ENCODE peak calls at places on chromosome 1, in four cellular contexts. X is K562, V is A549, F is HepG2. D is an unnamed sample.

GRCh38 chr1:246220495-246221065 is 286.5 kb downstream of the SMYD3 start:
- DNase-seq in F (no peak), V (no peak), X (no peak), D (no peak)

GRCh38 chr1:241972703-241973375 is 15.3 kb downstream of the BECN2 start:
- DNase-seq in V (peak; percentile 24), F (peak; percentile 28), X (no peak), D (no peak)

GRCh38 chr1:84353665-84354064 is 44.6 kb upstream of the DNASE2B start:
- DNase-seq in X (no peak), V (no peak), F (no peak), D (no peak)

GRCh38 chr1:19468397-19468956 is 16.9 kb downstream of the CAPZB start:
- DNase-seq in F (peak; percentile 60), X (peak; percentile 70), V (peak; percentile 58), D (no peak)

GRCh38 chr1:43545686-43546387 is 15.2 kb downstream of the PTPRF start:
- DNase-seq in F (peak; percentile 98), V (peak; percentile 80), X (peak; percentile 73), D (peak; percentile 97)

GRCh38 chr1:234862360-234862943 is 252.5 kb upstream of the IRF2BP2 start:
- DNase-seq in F (peak; percentile 70), V (no peak), X (no peak), D (no peak)

GRCh38 chr1:92619466-92620189 is 132.9 kb upstream of the GFI1 start:
- DNase-seq in V (no peak), F (no peak), X (no peak), D (no peak)

GRCh38 chr1:151539321-151540020 is 638 bp upstream of the TUFT1 start:
- DNase-seq in V (peak; percentile 96), F (peak; percentile 83), X (peak; percentile 63), D (no peak)

GRCh38 chr1:154768456-154769125 is 101.5 kb downstream of the KCNN3 start:
- DNase-seq in V (no peak), X (no peak), F (no peak), D (no peak)

GRCh38 chr1:52927219-52928082 is at the start of gene SCP2:
- DNase-seq in F (peak; percentile 51), V (peak; percentile 60), X (peak; percentile 85), D (no peak)

GRCh38 chr1:87833158-87833557 is 504.5 kb downstream of the LMO4 start:
- DNase-seq in V (no peak), F (no peak), X (no peak), D (no peak)

GRCh38 chr1:151892190-151892589 is 17.1 kb downstream of the THEM4 start:
- DNase-seq in F (no peak), X (no peak), V (no peak), D (no peak)

GRCh38 chr1:7218210-7218832 is 433.1 kb downstream of the CAMTA1 start:
- DNase-seq in V (peak; percentile 58), F (peak; percentile 44), X (peak; percentile 70), D (peak; percentile 25)

GRCh38 chr1:233278621-233279020 is 16.9 kb downstream of the PCNX2 start:
- DNase-seq in V (no peak), F (no peak), X (no peak), D (no peak)

GRCh38 chr1:176187001-176187400 is 20.1 kb downstream of the COP1 start:
- DNase-seq in V (no peak), F (no peak), X (no peak), D (no peak)

GRCh38 chr1:94974224-94974623 is 47.3 kb upstream of the CNN3 start:
- DNase-seq in X (no peak), V (no peak), F (no peak), D (no peak)

GRCh38 chr1:110188116-110188618 is 21.9 kb upstream of the KCNC4 start:
- DNase-seq in F (no peak), V (no peak), X (no peak), D (no peak)

GRCh38 chr1:108010581-108010980 is 45.6 kb upstream of the VAV3 start:
- DNase-seq in F (no peak), X (no peak), V (no peak), D (no peak)

GRCh38 chr1:13732971-13733667 is 33.1 kb downstream of the PRDM2 start:
- DNase-seq in X (no peak), F (no peak), V (no peak), D (no peak)

GRCh38 chr1:167517535-167518330 is 596 bp downstream of the CD247 start:
- DNase-seq in V (no peak), F (no peak), X (peak; percentile 84), D (no peak)

GRCh38 chr1:99538618-99538956 is 107.3 kb upstream of the PALMD start:
- DNase-seq in X (no peak), V (no peak), F (no peak), D (no peak)

GRCh38 chr1:229987953-229988352 is 79.1 kb upstream of the GALNT2 start:
- DNase-seq in V (no peak), X (no peak), F (no peak), D (no peak)

GRCh38 chr1:36737767-36738166 is 255.1 kb upstream of the CSF3R start:
- DNase-seq in F (no peak), X (no peak), V (no peak), D (no peak)

GRCh38 chr1:43414634-43415223 is 25.0 kb downstream of the SZT2 start:
- DNase-seq in F (peak; percentile 62), V (peak; percentile 56), X (peak; percentile 89), D (peak; percentile 33)

GRCh38 chr1:40625076-40625475 is 40.4 kb downstream of the RIMS3 start:
- DNase-seq in F (peak; percentile 18), X (no peak), V (peak; percentile 10), D (no peak)

GRCh38 chr1:156677616-156678596 is 699 bp upstream of the NES start:
- DNase-seq in X (peak; percentile 74), V (peak; percentile 85), F (peak; percentile 72), D (peak; percentile 74)

GRCh38 chr1:243435824-243436223 is 180.0 kb downstream of the SDCCAG8 start:
- DNase-seq in X (no peak), V (no peak), F (no peak), D (no peak)

GRCh38 chr1:241825581-241825980 is 22.4 kb upstream of the EXO1 start:
- DNase-seq in V (no peak), X (no peak), F (no peak), D (no peak)

GRCh38 chr1:100322436-100323211 is 29.7 kb upstream of the CDC14A start:
- DNase-seq in X (no peak), V (peak; percentile 54), F (peak; percentile 52), D (no peak)

GRCh38 chr1:35660581-35661473 is 19.5 kb upstream of the PSMB2 start:
- DNase-seq in V (peak; percentile 20), X (peak; percentile 37), F (no peak), D (peak; percentile 17)

GRCh38 chr1:212214377-212214776 is 70.8 kb upstream of the PPP2R5A start:
- DNase-seq in F (no peak), V (no peak), X (no peak), D (no peak)

GRCh38 chr1:212212901-212213300 is 72.3 kb upstream of the PPP2R5A start:
- DNase-seq in V (no peak), F (no peak), X (no peak), D (no peak)

GRCh38 chr1:212211371-212211770 is 73.8 kb upstream of the PPP2R5A start:
- DNase-seq in X (no peak), V (no peak), F (no peak), D (no peak)

GRCh38 chr1:212213754-212214153 is 71.5 kb upstream of the PPP2R5A start:
- DNase-seq in V (no peak), X (no peak), F (no peak), D (no peak)

DNA sequence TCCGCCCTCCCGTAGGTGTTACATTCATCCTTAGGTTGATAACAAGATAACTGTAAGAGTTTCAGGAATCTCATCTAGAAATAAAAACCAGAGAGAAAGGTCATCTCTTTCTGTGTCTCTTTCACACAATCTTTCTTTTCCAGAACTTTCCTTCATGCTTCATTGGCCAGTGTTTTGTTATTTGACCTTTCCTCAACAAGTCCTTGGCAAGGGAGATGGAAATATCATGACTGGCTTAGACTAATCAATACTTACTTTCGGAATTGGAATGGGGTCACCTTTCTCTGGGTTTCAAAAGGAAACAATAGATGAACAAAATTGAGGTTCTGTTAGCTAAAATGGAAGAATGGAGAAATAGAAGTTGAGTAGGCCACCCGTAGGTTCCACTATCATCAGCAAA is 72.9 kb upstream of the PPP2R5A start:
- DNase-seq in X (no peak), F (no peak), V (no peak), D (no peak)
- TF ChIP-seq RNF2 in X (no peak), F (no peak), V (no peak), D (no peak)

GRCh38 chr1:24857528-24858133 is 72.4 kb downstream of the RUNX3 start:
- DNase-seq in F (no peak), V (peak; percentile 14), X (no peak), D (no peak)
- TF ChIP-seq RNF2 in F (no peak), V (no peak), X (no peak), D (no peak)

DNA sequence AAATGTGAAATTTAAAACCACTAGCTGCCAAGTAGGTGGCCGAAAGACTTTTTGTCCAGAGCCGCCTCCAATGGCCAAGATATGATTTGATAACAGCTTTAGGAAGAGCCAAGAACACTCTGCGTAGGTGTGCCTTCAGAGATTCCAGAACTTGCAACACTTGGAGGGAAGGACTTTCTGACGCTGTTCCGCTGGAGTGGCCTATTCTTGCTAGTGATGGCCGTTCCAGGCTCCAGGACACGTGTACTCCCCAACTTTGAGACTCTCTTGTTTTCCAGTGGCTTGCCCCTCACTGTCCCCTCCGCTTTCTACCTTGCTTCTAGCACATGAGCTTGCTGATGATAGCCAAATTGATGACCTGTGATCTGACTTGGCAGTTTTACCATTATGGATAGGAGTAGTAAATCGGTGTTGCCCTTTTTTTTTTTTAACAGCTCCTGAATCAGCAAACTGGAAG is 992 bp downstream of the PRDX6 start:
- DNase-seq in X (peak; percentile 32), V (peak; percentile 70), F (peak; percentile 24), D (no peak)
- TF ChIP-seq RNF2 in X (no peak), V (no peak), F (no peak), D (no peak)

DNA sequence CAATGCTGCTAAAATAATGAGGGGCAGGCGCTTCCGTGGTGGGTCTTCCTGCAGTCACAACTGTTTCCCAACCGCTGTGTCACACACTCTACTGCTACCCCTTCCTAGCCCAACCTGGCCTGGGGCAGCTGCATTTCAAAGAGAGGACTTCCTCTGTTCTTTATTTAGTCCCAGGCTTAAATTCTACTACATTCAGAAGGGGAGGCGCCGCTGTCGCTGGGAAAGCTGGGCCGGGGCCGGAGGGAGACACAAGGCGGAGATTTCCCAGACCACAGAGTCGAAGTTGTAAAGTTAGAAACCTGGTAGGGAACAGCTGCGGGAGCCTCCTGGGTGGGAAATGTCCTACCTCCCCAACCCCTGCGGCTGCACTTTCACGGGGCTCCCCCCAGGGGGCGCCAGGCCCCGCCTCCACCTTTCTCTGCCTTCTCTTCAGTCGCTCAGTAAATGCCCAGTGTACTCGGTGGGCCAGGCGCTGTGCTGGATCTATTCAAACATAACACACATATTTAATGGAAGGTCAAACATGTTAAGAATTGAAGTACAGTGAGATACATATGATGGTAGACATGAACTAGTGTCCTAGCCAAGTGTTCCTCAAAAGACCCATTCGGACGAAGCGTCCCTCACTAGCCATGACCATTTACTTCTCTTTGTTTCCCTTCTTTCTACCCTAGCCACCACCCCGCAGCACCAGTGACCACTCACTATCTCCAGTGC is 23.1 kb downstream of the DYRK3 start:
- DNase-seq in F (no peak), V (peak; percentile 17), X (peak; percentile 92), D (no peak)
- TF ChIP-seq RNF2 in F (no peak), V (no peak), X (no peak), D (no peak)

DNA sequence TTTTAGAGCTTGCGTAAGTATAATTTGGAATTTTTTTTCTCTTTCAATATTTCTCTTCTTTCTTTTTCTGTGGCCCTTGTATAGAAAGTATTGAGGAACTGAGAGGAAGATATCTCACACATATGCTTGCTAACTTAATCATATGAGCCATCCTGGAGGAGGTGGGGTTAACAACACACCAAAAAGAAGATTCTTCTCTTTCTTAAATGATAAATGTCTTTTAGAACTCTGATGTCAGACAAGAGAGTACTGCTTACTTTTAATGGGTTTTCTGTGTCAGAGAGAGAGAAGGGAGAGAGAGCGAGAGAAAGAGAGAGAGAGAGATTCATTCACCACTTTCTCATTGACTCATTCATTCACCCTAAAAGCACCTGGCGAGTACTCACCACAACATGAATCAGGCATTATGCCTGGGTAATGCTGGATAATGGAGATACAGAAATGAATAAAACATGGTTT is 250.3 kb upstream of the SGIP1 start:
- DNase-seq in V (no peak), X (no peak), F (no peak), D (no peak)
- TF ChIP-seq RNF2 in V (no peak), X (no peak), F (no peak), D (no peak)